ENCODE peak calls at places on chromosomes 7 and 10, in eight cellular contexts. G is bronchial epithelial cell, U is upper lobe of right lung, N is aorta, V is heart right ventricle, Q is hepatocyte, W is cardiac muscle cell, P is pancreas. R is an unnamed sample.

GRCh38 chr10:87782721-87783120 is 35.3 kb downstream of the ATAD1 start:
- DNase-seq in P (no peak), N (no peak), W (no peak), U (no peak), V (no peak), Q (no peak), G (no peak), R (no peak)

GRCh38 chr7:91249506-91250233 is 14.6 kb upstream of the FZD1 start:
- DNase-seq in P (no peak), W (peak; percentile 68), G (peak; percentile 90), V (no peak), U (no peak), Q (no peak), N (no peak), R (no peak)

GRCh38 chr10:22673785-22674184 is 40.6 kb downstream of the PIP4K2A start:
- DNase-seq in G (no peak), U (no peak), N (no peak), P (no peak), V (no peak), Q (no peak), W (no peak), R (no peak)

GRCh38 chr7:142925413-142925812 is 8.1 kb downstream of the TRPV5 start:
- DNase-seq in Q (no peak), W (no peak), P (no peak), N (no peak), V (no peak), U (no peak), G (no peak), R (no peak)

GRCh38 chr7:16064316-16064715 is 357.0 kb downstream of the CRPPA start:
- DNase-seq in Q (no peak), P (no peak), U (no peak), G (no peak), N (no peak), V (no peak), W (no peak), R (no peak)

GRCh38 chr7:91355680-91356435 is 91.6 kb downstream of the FZD1 start:
- DNase-seq in P (no peak), U (no peak), V (no peak), G (no peak), N (no peak), Q (no peak), W (no peak), R (no peak)

GRCh38 chr7:139328375-139328774 is 12.8 kb upstream of the FMC1 start:
- DNase-seq in V (no peak), U (no peak), W (peak; percentile 78), N (no peak), Q (no peak), P (no peak), G (peak; percentile 86), R (peak; percentile 92)

GRCh38 chr10:110527731-110528171 is 30.0 kb downstream of the DUSP5 start:
- DNase-seq in G (no peak), P (no peak), V (no peak), W (peak; percentile 86), U (no peak), N (no peak), Q (no peak), R (peak; percentile 81)

GRCh38 chr7:140229591-140230516 is 53.1 kb upstream of the KDM7A start:
- DNase-seq in U (no peak), W (no peak), G (no peak), V (no peak), P (no peak), N (no peak), Q (no peak), R (no peak)

GRCh38 chr7:80609732-80610131 is 28.7 kb upstream of the CD36 start:
- DNase-seq in N (no peak), U (no peak), V (no peak), W (no peak), G (no peak), P (no peak), Q (no peak), R (no peak)

GRCh38 chr10:63054889-63055606 is 78.1 kb upstream of the NRBF2 start:
- DNase-seq in P (no peak), W (no peak), N (no peak), V (no peak), G (peak; percentile 64), Q (no peak), U (no peak), R (no peak)

GRCh38 chr10:93749218-93749799 is 8.4 kb upstream of the LGI1 start:
- DNase-seq in G (no peak), U (no peak), P (no peak), N (no peak), W (no peak), Q (peak; percentile 48), V (no peak), R (no peak)

GRCh38 chr10:52566471-52567246 is 205.9 kb downstream of the MBL2 start:
- DNase-seq in N (no peak), U (no peak), W (peak; percentile 83), P (no peak), V (no peak), Q (peak; percentile 41), G (peak; percentile 45), R (no peak)

GRCh38 chr7:74373536-74373935 is 80.2 kb upstream of the GTF2IRD1 start:
- DNase-seq in V (no peak), U (no peak), W (no peak), P (no peak), N (no peak), G (no peak), Q (no peak), R (peak; percentile 29)

GRCh38 chr10:90557385-90557784 is 300.5 kb downstream of the HTR7 start:
- DNase-seq in W (no peak), P (no peak), Q (no peak), G (no peak), U (no peak), N (no peak), V (no peak), R (no peak)

GRCh38 chr7:131106681-131107342 is 220.9 kb upstream of the MKLN1 start:
- DNase-seq in W (no peak), P (peak; percentile 69), G (no peak), Q (peak; percentile 50), V (peak; percentile 71), U (peak; percentile 81), N (peak; percentile 82), R (peak; percentile 90)

GRCh38 chr10:59131673-59132072 is 44.8 kb upstream of the PHYHIPL start:
- DNase-seq in G (no peak), W (no peak), P (no peak), V (no peak), Q (no peak), U (no peak), N (no peak), R (no peak)

GRCh38 chr7:23106801-23107713 is 1.5 kb downstream of the KLHL7 start:
- DNase-seq in W (peak; percentile 8), P (no peak), Q (peak; percentile 16), U (no peak), V (no peak), G (peak; percentile 17), N (no peak), R (no peak)

GRCh38 chr7:112986256-112987031 is 100.2 kb downstream of the GPR85 start:
- DNase-seq in W (peak; percentile 61), N (no peak), P (no peak), U (no peak), V (no peak), Q (no peak), G (peak; percentile 36), R (no peak)

GRCh38 chr10:91932737-91933136 is 9.2 kb downstream of the BTAF1 start:
- DNase-seq in U (no peak), G (no peak), N (no peak), W (no peak), P (no peak), Q (no peak), V (no peak), R (no peak)

DNA sequence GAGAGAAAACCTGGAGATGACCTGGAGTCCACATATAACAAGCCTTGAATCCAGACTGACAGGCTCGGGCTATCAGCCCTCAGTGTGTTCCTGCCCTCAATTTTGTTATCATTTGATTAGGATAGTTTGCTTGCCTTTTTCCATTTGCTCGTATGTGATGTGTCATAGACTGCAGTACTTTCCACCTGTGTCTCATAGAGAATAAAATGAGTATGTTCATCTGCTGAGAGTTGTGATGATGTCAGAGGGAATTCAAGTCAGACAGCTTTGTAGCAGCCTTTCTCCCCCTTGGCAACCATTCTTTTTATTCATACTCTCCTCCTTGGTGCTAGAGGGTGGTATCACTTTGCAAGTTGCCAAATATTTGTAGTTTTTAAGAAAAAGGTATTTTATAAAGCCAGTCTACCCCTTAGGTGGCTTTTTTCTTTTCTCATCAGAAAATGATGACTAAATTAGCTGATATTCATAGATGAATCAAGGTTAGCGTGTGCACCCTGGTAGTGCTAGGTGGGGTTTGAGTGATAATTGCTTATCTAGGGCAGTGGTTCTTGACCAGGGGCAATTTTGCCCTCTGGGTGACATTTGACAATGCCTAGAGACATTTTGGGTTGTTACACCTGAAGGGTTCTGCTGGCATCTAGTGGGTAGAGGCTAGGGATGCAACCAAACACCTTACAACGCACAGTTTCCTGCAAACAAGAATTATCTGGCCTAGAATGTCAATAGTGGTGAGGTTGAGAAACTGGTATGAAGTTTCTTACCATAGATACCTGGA is 5.4 kb downstream of the SGPL1 start:
- DNase-seq in V (no peak), W (no peak), P (no peak), U (no peak), Q (no peak), N (no peak), G (peak; percentile 51), R (peak; percentile 71)
- H3K36me3 ChIP-seq in V (no peaks in the 10 kb centered on the region), W (peaks cover 7% of the 10 kb centered on the region), P (no peaks in the 10 kb centered on the region), U (peaks cover 11% of the 10 kb centered on the region), Q (no peaks in the 10 kb centered on the region), N (peaks cover 4% of the 10 kb centered on the region), G (peaks cover 15% of the 10 kb centered on the region), R (peaks cover 37% of the 10 kb centered on the region)

DNA sequence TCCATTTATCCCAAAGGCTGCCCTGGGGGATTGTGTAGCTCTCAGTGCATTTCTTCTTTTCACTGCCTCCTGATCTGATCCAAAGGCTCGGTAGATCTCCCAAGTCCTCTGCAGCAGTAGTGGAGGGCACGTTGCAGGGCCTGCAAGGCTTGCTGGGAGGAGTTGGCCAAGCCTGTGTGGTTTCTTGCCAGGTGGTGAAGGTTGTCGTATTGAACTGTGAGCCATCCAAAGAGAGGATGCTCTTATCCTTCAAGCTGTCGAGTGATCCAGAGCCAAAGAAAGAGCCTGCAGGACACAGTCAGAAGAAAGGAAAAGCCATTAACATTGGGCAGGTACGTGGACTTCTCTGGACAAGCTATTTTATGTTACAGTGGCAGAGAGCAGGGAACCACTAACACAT is 21.2 kb downstream of the PDCD11 start:
- DNase-seq in U (no peak), V (no peak), N (no peak), G (no peak), W (no peak), P (no peak), Q (no peak), R (no peak)
- H3K36me3 ChIP-seq in U (peaks cover 98% of the 10 kb centered on the region), V (peaks cover 65% of the 10 kb centered on the region), N (peaks cover 15% of the 10 kb centered on the region), G (peaks cover 52% of the 10 kb centered on the region), W (peaks cover 76% of the 10 kb centered on the region), P (peaks cover 2% of the 10 kb centered on the region), Q (no peaks in the 10 kb centered on the region), R (peaks cover 90% of the 10 kb centered on the region)

GRCh38 chr10:112490543-112490942 is 43.5 kb downstream of the VTI1A start:
- DNase-seq in W (peak; percentile 38), P (no peak), G (no peak), U (peak; percentile 78), V (no peak), Q (peak; percentile 23), N (no peak), R (no peak)
- H3K36me3 ChIP-seq in W (no peaks in the 10 kb centered on the region), P (no peaks in the 10 kb centered on the region), G (no peaks in the 10 kb centered on the region), U (no peaks in the 10 kb centered on the region), V (no peaks in the 10 kb centered on the region), Q (no peaks in the 10 kb centered on the region), N (no peaks in the 10 kb centered on the region), R (no peaks in the 10 kb centered on the region)

DNA sequence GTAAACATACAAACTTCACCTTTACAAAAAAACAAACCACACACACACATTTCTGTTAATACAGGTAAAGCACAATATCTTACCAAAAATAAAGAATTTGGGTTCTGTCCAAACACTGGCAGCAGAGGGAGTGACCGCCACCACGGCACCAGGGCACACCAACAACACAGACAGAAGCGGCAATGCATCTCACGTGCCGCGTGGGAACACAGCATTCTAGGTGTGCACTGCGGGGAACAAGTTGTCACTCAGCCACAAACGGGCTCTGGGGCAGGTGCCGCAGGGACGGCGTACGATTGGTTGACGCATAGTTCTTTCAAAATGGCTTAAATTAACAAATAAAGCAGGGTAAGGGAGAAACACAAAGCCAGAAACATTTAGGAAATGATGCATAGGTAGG is 22.3 kb downstream of the PDGFA start:
- DNase-seq in N (peak; percentile 59), W (no peak), Q (no peak), U (peak; percentile 55), P (no peak), V (no peak), G (no peak), R (no peak)
- H3K36me3 ChIP-seq in N (peaks cover 16% of the 10 kb centered on the region), W (peaks cover 6% of the 10 kb centered on the region), Q (no peaks in the 10 kb centered on the region), U (peaks cover 26% of the 10 kb centered on the region), P (no peaks in the 10 kb centered on the region), V (no peaks in the 10 kb centered on the region), G (peaks cover 30% of the 10 kb centered on the region), R (peaks cover 48% of the 10 kb centered on the region)